ENCODE peak calls at places on chromosome X, in six cellular contexts. Q is SK-N-SH, S is ovary, G is progenitor cell of endocrine pancreas, T is fibroblast of pulmonary artery, X is left lung. A is an unnamed sample.

GRCh38 chrX:107672955-107673378 is 44.7 kb downstream of the PRPS1 start:
- DNase-seq in T (peak), S (peak), Q (peak), G (peak), X (peak), A (peak)

GRCh38 chrX:47143894-47144625 is 442 bp downstream of the NDUFB11 start:
- DNase-seq in G (no peak), T (peak), S (peak), X (no peak), Q (peak), A (peak)

GRCh38 chrX:47283015-47283771 is 50.4 kb downstream of the USP11 start:
- DNase-seq in T (peak), G (no peak), X (no peak), Q (peak), S (peak), A (peak)

GRCh38 chrX:106932492-106932923 is 12.3 kb downstream of the CLDN2 start:
- DNase-seq in Q (no peak), T (peak), X (no peak), G (no peak), S (no peak), A (no peak)

GRCh38 chrX:96568088-96568487 is 116.6 kb upstream of the DIAPH2 start:
- DNase-seq in G (no peak), S (no peak), T (no peak), Q (no peak), X (no peak), A (no peak)

GRCh38 chrX:19991350-19991718 is 473 bp upstream of the BCLAF3 start:
- DNase-seq in Q (no peak), S (no peak), X (no peak), G (no peak), T (no peak), A (peak)

GRCh38 chrX:40096395-40097091 is 1.2 kb downstream of the BCOR start:
- DNase-seq in T (no peak), G (no peak), S (peak), X (peak), Q (peak), A (peak)

GRCh38 chrX:1391707-1392375 is at the start of gene SLC25A6:
- DNase-seq in X (peak), G (peak), T (peak), Q (peak), S (peak), A (peak)

GRCh38 chrX:25039036-25039435 is 23.3 kb upstream of the ARX start:
- DNase-seq in S (no peak), T (no peak), G (no peak), Q (no peak), X (no peak), A (no peak)

GRCh38 chrX:12792711-12793110 is 1.5 kb downstream of the PRPS2 start:
- DNase-seq in X (no peak), Q (no peak), S (no peak), T (no peak), G (no peak), A (no peak)

GRCh38 chrX:1031521-1032430 is 180.7 kb downstream of the CRLF2 start:
- DNase-seq in S (no peak), T (no peak), Q (no peak), X (no peak), G (no peak), A (no peak)

GRCh38 chrX:151773434-151773833 is 38.9 kb downstream of the CNGA2 start:
- DNase-seq in S (no peak), Q (no peak), X (no peak), G (no peak), T (no peak), A (no peak)

GRCh38 chrX:386239-386767 is 404 bp downstream of the PPP2R3B start:
- DNase-seq in S (no peak), Q (no peak), T (no peak), G (no peak), X (peak), A (peak)

GRCh38 chrX:48761674-48762471 is at the start of gene GLOD5:
- DNase-seq in Q (peak), G (peak), X (peak), T (peak), S (peak), A (no peak)
- TF ChIP-seq CTCF in Q (peak), G (peak), X (no peak), T (peak), S (no peak), A (no peak)

DNA sequence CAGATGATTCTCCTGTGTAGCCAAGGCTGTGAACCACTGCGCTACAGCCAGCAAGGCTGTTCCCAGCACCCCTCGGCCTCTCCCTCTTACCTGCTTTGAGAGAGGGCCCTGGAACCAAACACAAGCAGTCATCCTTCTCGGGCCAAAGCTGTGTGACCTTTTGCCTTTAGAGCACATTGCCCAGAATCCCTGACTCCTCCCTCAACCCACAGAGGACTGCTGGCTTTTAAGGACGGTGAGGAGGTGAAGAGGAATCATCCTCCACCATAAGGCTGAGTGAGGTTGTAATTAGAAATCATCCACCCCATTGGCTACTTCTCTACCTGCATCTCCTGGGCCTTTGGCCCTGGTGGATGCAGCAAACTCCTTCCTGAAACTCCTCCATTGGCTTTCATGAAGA is 93.6 kb upstream of the PJA1 start:
- DNase-seq in Q (no peak), G (no peak), T (no peak), X (no peak), S (no peak), A (no peak)
- TF ChIP-seq CTCF in Q (no peak), G (no peak), T (no peak), X (no peak), S (no peak), A (no peak)

GRCh38 chrX:125378205-125378604 is 58.5 kb downstream of the TEX13C start:
- DNase-seq in T (no peak), Q (no peak), S (no peak), X (no peak), G (no peak), A (no peak)
- TF ChIP-seq CTCF in T (no peak), Q (no peak), S (no peak), X (no peak), G (peak), A (no peak)

GRCh38 chrX:45716747-45717146 is 516.1 kb upstream of the DIPK2B start:
- DNase-seq in Q (no peak), T (peak), S (no peak), G (no peak), X (no peak), A (no peak)

GRCh38 chrX:45715787-45716186 is 515.1 kb upstream of the DIPK2B start:
- DNase-seq in T (no peak), Q (no peak), S (no peak), G (no peak), X (no peak), A (no peak)

GRCh38 chrX:45719751-45720501 is 519.2 kb upstream of the DIPK2B start:
- DNase-seq in G (no peak), T (peak), S (no peak), X (no peak), Q (no peak), A (no peak)

GRCh38 chrX:45722471-45722870 is 521.8 kb upstream of the DIPK2B start:
- DNase-seq in Q (no peak), T (no peak), X (no peak), G (no peak), S (no peak), A (no peak)

DNA sequence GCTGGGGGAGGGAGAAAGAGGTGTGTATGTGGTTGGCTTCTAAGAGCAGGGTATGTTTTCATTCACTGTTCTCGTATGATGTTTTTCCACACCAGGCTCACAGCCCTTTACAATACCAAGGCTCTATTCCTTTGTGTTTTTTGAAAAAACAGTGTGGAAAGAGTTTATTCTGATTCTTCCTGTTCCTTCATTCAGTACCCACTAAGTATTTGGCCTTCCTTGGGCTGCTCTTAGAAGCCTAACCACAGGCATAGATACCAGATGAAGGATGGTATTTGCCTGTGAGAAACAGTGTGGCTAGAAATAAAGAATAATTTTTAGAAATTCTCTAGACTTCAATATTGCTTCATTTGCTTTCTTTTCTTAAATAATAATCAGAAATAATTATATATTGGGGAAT is 518.0 kb upstream of the DIPK2B start:
- DNase-seq in G (no peak), Q (no peak), X (no peak), T (no peak), S (no peak), A (no peak)
- TF ChIP-seq CTCF in G (no peak), Q (no peak), X (no peak), T (no peak), S (no peak), A (no peak)

GRCh38 chrX:17040711-17041110 is 94.3 kb downstream of the REPS2 start:
- DNase-seq in T (no peak), Q (no peak), G (no peak), X (no peak), S (no peak), A (no peak)
- TF ChIP-seq CTCF in T (no peak), Q (no peak), G (no peak), X (no peak), S (no peak), A (no peak)

GRCh38 chrX:105880491-105880890 is 58.2 kb downstream of the NRK start:
- DNase-seq in S (no peak), X (no peak), G (no peak), Q (no peak), T (no peak), A (no peak)

GRCh38 chrX:105872921-105873320 is 50.6 kb downstream of the NRK start:
- DNase-seq in G (no peak), Q (no peak), T (no peak), S (no peak), X (no peak), A (no peak)

GRCh38 chrX:105874790-105875189 is 52.5 kb downstream of the NRK start:
- DNase-seq in S (no peak), G (no peak), X (no peak), T (no peak), Q (no peak), A (no peak)

GRCh38 chrX:105876658-105877057 is 54.3 kb downstream of the NRK start:
- DNase-seq in Q (no peak), G (no peak), T (peak), X (no peak), S (no peak), A (no peak)
- TF ChIP-seq CTCF in Q (peak), G (peak), T (peak), X (peak), S (no peak), A (no peak)

GRCh38 chrX:4110964-4111363 is 397.5 kb upstream of the PRKX start:
- DNase-seq in T (no peak), G (no peak), X (no peak), S (no peak), Q (no peak), A (no peak)
- TF ChIP-seq CTCF in T (no peak), G (no peak), X (no peak), S (no peak), Q (no peak), A (no peak)

GRCh38 chrX:149129767-149130166 is 375.3 kb downstream of the IDS start:
- DNase-seq in X (no peak), S (no peak), G (no peak), Q (no peak), T (peak), A (no peak)
- TF ChIP-seq CTCF in X (no peak), S (no peak), G (no peak), Q (no peak), T (no peak), A (no peak)

DNA sequence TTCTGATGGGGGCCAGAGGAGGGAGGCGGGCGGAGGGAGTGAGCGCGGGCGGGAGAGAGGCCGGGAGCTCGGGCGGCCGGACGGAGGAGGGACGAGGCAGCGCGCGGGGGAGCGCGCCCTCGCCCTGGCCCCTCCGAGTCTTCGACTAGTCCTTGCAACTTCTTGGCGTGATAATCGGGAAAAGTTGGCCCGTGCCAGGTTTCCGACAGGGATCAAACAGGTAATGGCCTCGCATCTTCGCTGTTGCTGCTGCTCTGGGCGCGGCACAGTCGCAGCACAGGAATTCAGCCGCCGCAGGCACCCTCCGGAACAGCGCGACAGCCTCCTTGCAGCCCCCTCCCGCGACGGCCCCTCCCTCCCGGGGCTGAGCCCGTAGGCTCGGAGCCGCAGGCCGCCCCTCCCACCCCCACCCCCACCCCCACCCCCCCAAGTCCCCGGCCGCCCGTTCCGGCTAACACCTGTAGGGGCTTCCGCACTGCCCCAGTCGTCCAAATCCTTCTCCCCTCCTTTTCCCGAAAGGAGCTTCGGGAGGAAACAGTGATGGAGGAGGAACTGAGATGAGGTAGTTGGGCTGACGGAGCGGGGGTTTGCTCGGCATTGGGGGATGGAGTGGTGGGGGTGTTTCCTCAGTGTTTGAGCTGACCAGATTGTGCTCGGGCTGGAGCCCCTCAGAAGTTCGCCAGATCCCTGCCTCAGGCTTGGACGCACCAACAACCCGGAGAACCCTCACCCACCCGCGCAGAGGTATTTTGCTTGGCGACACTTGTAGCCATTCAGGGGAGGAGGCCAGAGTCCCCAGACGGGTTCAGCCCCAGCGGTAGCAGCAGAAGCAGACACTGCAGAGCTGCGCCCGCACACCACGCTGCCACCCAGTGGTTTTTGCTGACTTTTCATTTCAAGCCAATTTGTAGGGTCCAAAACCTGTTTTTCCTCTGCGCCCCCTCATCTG is at the start of gene FGF13:
- DNase-seq in S (peak), G (peak), T (no peak), Q (peak), X (peak), A (peak)
- TF ChIP-seq CTCF in S (no peak), G (peak), T (no peak), Q (no peak), X (peak), A (no peak)

DNA sequence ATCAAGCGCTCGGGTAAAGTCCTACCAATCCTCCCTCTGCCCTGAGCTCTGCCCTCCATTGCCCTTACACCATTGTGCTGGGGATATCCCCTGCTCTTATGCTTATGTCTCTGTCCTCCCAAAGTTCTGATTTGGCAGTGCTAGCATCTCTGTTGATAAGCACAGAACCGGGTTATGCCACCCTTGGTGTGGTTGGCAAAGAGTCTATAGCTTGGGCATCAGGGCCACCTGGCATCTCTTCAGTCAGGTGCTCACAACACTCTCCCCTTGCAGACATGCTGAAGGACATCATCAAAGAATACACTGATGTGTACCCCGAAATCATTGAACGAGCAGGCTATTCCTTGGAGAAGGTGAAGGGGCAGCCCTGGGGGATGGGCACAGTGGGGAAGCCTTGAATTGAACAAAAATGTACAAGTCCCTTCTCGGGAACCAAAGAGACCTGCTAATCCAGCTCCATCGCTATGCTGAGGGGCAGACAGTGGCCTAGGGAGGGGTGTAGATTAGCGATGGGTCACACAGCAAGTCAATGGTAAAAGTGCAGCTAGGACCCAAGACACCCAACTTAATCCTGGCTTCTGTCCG is 3.8 kb downstream of the MAGED2 start:
- DNase-seq in Q (no peak), X (no peak), S (no peak), T (no peak), G (no peak), A (no peak)
- TF ChIP-seq CTCF in Q (no peak), X (no peak), S (no peak), T (no peak), G (no peak), A (no peak)